ENCODE peak calls at places on chromosomes 6 and 20, in five cellular contexts. B is HuH-7.5, C is Right ventricle myocardium superior, F is left ventricle myocardium inferior, L is caudate nucleus. G is an unnamed sample.

GRCh38 chr6:156017838-156018237 is 562.2 kb upstream of the NOX3 start:
- DNase-seq in F (no peak), C (no peak), B (no peak), L (no peak), G (no peak)

GRCh38 chr6:166771701-166772100 is 144.7 kb upstream of the RPS6KA2 start:
- DNase-seq in B (no peak), L (no peak), F (no peak), C (no peak), G (no peak)

GRCh38 chr6:10873374-10873773 is 8.5 kb downstream of the GCM2 start:
- DNase-seq in B (no peak), F (no peak), C (no peak), L (no peak), G (no peak)

GRCh38 chr20:316316-317068 is 8.9 kb upstream of the SOX12 start:
- DNase-seq in B (no peak), F (no peak), C (no peak), L (no peak), G (no peak)

GRCh38 chr20:62496525-62497218 is 20.9 kb upstream of the GATA5 start:
- DNase-seq in F (no peak), C (no peak), B (peak), L (no peak), G (no peak)

GRCh38 chr6:121652726-121653623 is 217.5 kb downstream of the GJA1 start:
- DNase-seq in C (no peak), L (no peak), F (no peak), B (no peak), G (no peak)

GRCh38 chr20:43040427-43040826 is 149.3 kb downstream of the PTPRT start:
- DNase-seq in B (peak), F (no peak), L (no peak), C (no peak), G (no peak)

GRCh38 chr6:170086639-170087420 is 204.0 kb downstream of the DLL1 start:
- DNase-seq in C (peak), B (no peak), L (no peak), F (peak), G (no peak)

GRCh38 chr20:24588725-24589340 is 119.4 kb downstream of the SYNDIG1 start:
- DNase-seq in L (no peak), B (no peak), F (no peak), C (no peak), G (no peak)

GRCh38 chr6:169940554-169941290 is 189.3 kb downstream of the ERMARD start:
- DNase-seq in L (no peak), B (no peak), F (no peak), C (no peak), G (no peak)

GRCh38 chr6:30518505-30518850 is 29.2 kb downstream of the HLA-E start:
- DNase-seq in L (no peak), F (no peak), B (no peak), C (no peak), G (no peak)

GRCh38 chr6:28896505-28897392 is 27.0 kb downstream of the TRIM27 start:
- DNase-seq in B (peak), L (peak), C (peak), F (peak), G (peak)

GRCh38 chr6:123841067-123841896 is 37.6 kb downstream of the NKAIN2 start:
- DNase-seq in C (no peak), F (no peak), L (no peak), B (no peak), G (no peak)

GRCh38 chr6:84392292-84392691 is 164.8 kb upstream of the CEP162 start:
- DNase-seq in L (no peak), F (no peak), C (no peak), B (no peak), G (no peak)

GRCh38 chr20:17083738-17084137 is 143.1 kb upstream of the PCSK2 start:
- DNase-seq in B (no peak), L (no peak), C (no peak), F (no peak), G (no peak)

GRCh38 chr6:19472168-19472567 is 365.0 kb upstream of the ID4 start:
- DNase-seq in B (no peak), C (no peak), F (no peak), L (no peak), G (no peak)

GRCh38 chr6:108492131-108492766 is 68.5 kb upstream of the FOXO3 start:
- DNase-seq in C (no peak), B (no peak), F (no peak), L (no peak), G (peak)

GRCh38 chr20:14790771-14791517 is 453.5 kb upstream of the FLRT3 start:
- DNase-seq in C (no peak), L (no peak), B (no peak), F (no peak), G (no peak)

GRCh38 chr20:48621256-48622078 is 206.3 kb downstream of the PREX1 start:
- DNase-seq in B (peak), L (no peak), F (no peak), C (no peak), G (no peak)

GRCh38 chr6:26286168-26286854 is 78.7 kb upstream of the BTN3A2 start:
- DNase-seq in F (peak), C (peak), L (peak), B (no peak), G (peak)

GRCh38 chr6:56902551-56903464 is 52.1 kb upstream of the BEND6 start:
- DNase-seq in F (no peak), L (peak), B (no peak), C (no peak), G (no peak)

GRCh38 chr6:152151930-152152329 is 344.4 kb downstream of the ESR1 start:
- DNase-seq in B (no peak), C (no peak), L (no peak), F (no peak), G (no peak)

GRCh38 chr6:134443009-134443408 is 125.1 kb upstream of the SGK1 start:
- DNase-seq in C (no peak), L (no peak), B (no peak), F (no peak), G (no peak)

GRCh38 chr20:37336369-37337207 is 9.4 kb upstream of the SRC start:
- DNase-seq in C (peak), B (no peak), L (no peak), F (peak), G (peak)

GRCh38 chr6:85041376-85041775 is 277.0 kb upstream of the TBX18 start:
- DNase-seq in L (no peak), C (no peak), B (no peak), F (no peak), G (no peak)

GRCh38 chr20:45842169-45842812 is 8.7 kb downstream of the SNX21 start:
- DNase-seq in B (no peak), C (no peak), L (no peak), F (no peak), G (no peak)

GRCh38 chr6:158414900-158415299 is 102.6 kb downstream of the TULP4 start:
- DNase-seq in C (no peak), B (no peak), F (no peak), L (no peak), G (no peak)

GRCh38 chr20:36541227-36542018 is at the start of gene MYL9:
- DNase-seq in C (peak), L (no peak), B (peak), F (peak), G (peak)

GRCh38 chr20:53949319-53949839 is 121.0 kb downstream of the BCAS1 start:
- DNase-seq in C (peak), L (no peak), F (peak), B (no peak), G (peak)

GRCh38 chr6:50185006-50185405 is 135.3 kb upstream of the DEFB112 start:
- DNase-seq in B (peak), C (no peak), F (no peak), L (no peak), G (no peak)

GRCh38 chr6:2632368-2632767 is 118.4 kb downstream of the MYLK4 start:
- DNase-seq in L (no peak), C (peak), F (peak), B (no peak), G (peak)

GRCh38 chr6:44621846-44622245 is 234.3 kb downstream of the CDC5L start:
- DNase-seq in L (no peak), F (no peak), C (no peak), B (no peak), G (no peak)

GRCh38 chr6:53640361-53640760 is 25.2 kb downstream of the KLHL31 start:
- DNase-seq in F (no peak), C (no peak), L (no peak), B (no peak), G (no peak)